ENCODE peak calls at places on chromosomes 7 and 10, in four cellular contexts. One of them, this sample, is unnamed.

GRCh38 chr7:26365077-26365896 is 73.6 kb downstream of the SNX10 start:
- DNase-seq in small intestine: peak
- DNase-seq in cerebellum: peak
- DNase-seq in neuronal stem cell: peak
- DNase-seq in this sample: peak

GRCh38 chr7:80729586-80730320 is 91.3 kb downstream of the CD36 start:
- DNase-seq in small intestine: no peak
- DNase-seq in cerebellum: no peak
- DNase-seq in neuronal stem cell: no peak
- DNase-seq in this sample: no peak

GRCh38 chr10:103612462-103613365 is 119.2 kb downstream of the NEURL1 start:
- DNase-seq in small intestine: no peak
- DNase-seq in cerebellum: no peak
- DNase-seq in neuronal stem cell: no peak
- DNase-seq in this sample: no peak

GRCh38 chr10:128035557-128035973 is 90.7 kb downstream of the MKI67 start:
- DNase-seq in small intestine: peak
- DNase-seq in cerebellum: no peak
- DNase-seq in neuronal stem cell: peak
- DNase-seq in this sample: peak

GRCh38 chr7:52862321-52862720 is 173.1 kb upstream of the POM121L12 start:
- DNase-seq in small intestine: no peak
- DNase-seq in cerebellum: no peak
- DNase-seq in neuronal stem cell: no peak
- DNase-seq in this sample: no peak

GRCh38 chr10:102112210-102112817 is 7.9 kb downstream of the LDB1 start:
- DNase-seq in small intestine: no peak
- DNase-seq in cerebellum: no peak
- DNase-seq in neuronal stem cell: no peak
- DNase-seq in this sample: no peak

GRCh38 chr10:18423058-18423637 is 228.2 kb downstream of the NSUN6 start:
- DNase-seq in small intestine: no peak
- DNase-seq in cerebellum: no peak
- DNase-seq in neuronal stem cell: no peak
- DNase-seq in this sample: no peak

GRCh38 chr7:116400526-116400925 is 99.0 kb upstream of the CAV2 start:
- DNase-seq in small intestine: no peak
- DNase-seq in cerebellum: no peak
- DNase-seq in neuronal stem cell: no peak
- DNase-seq in this sample: no peak

GRCh38 chr7:148964510-148965267 is 63.6 kb downstream of the PDIA4 start:
- DNase-seq in small intestine: no peak
- DNase-seq in cerebellum: no peak
- DNase-seq in neuronal stem cell: no peak
- DNase-seq in this sample: no peak

GRCh38 chr10:47136866-47137265 is 163.1 kb upstream of the GDF10 start:
- DNase-seq in small intestine: no peak
- DNase-seq in cerebellum: peak
- DNase-seq in neuronal stem cell: no peak
- DNase-seq in this sample: no peak

GRCh38 chr10:24962998-24963397 is 10.6 kb upstream of the PRTFDC1 start:
- DNase-seq in small intestine: peak
- DNase-seq in cerebellum: no peak
- DNase-seq in neuronal stem cell: no peak
- DNase-seq in this sample: no peak

GRCh38 chr7:47690902-47691558 is 109.1 kb upstream of the TNS3 start:
- DNase-seq in small intestine: no peak
- DNase-seq in cerebellum: peak
- DNase-seq in neuronal stem cell: no peak
- DNase-seq in this sample: no peak

GRCh38 chr10:44301781-44302400 is 83.0 kb downstream of the CXCL12 start:
- DNase-seq in small intestine: no peak
- DNase-seq in cerebellum: no peak
- DNase-seq in neuronal stem cell: no peak
- DNase-seq in this sample: no peak

GRCh38 chr10:46542567-46543323 is 13.7 kb downstream of the GPRIN2 start:
- DNase-seq in small intestine: no peak
- DNase-seq in cerebellum: no peak
- DNase-seq in neuronal stem cell: no peak
- DNase-seq in this sample: no peak

GRCh38 chr10:49169776-49170175 is 18.4 kb downstream of the TMEM273 start:
- DNase-seq in small intestine: no peak
- DNase-seq in cerebellum: no peak
- DNase-seq in neuronal stem cell: no peak
- DNase-seq in this sample: no peak

GRCh38 chr10:70672993-70673928 is 955 bp downstream of the ADAMTS14 start:
- DNase-seq in small intestine: no peak
- DNase-seq in cerebellum: no peak
- DNase-seq in neuronal stem cell: no peak
- DNase-seq in this sample: peak

GRCh38 chr7:29754874-29755490 is 51.3 kb upstream of the WIPF3 start:
- DNase-seq in small intestine: no peak
- DNase-seq in cerebellum: no peak
- DNase-seq in neuronal stem cell: no peak
- DNase-seq in this sample: no peak

GRCh38 chr7:40000734-40001315 is 50.8 kb downstream of the CDK13 start:
- DNase-seq in small intestine: no peak
- DNase-seq in cerebellum: no peak
- DNase-seq in neuronal stem cell: no peak
- DNase-seq in this sample: no peak

GRCh38 chr7:51263631-51264484 is 52.8 kb downstream of the COBL start:
- DNase-seq in small intestine: peak
- DNase-seq in cerebellum: no peak
- DNase-seq in neuronal stem cell: no peak
- DNase-seq in this sample: no peak

GRCh38 chr7:158005531-158005930 is 582.1 kb downstream of the PTPRN2 start:
- DNase-seq in small intestine: no peak
- DNase-seq in cerebellum: no peak
- DNase-seq in neuronal stem cell: no peak
- DNase-seq in this sample: no peak

GRCh38 chr10:24695452-24695851 is 28.2 kb downstream of the ARHGAP21 start:
- DNase-seq in small intestine: no peak
- DNase-seq in cerebellum: peak
- DNase-seq in neuronal stem cell: no peak
- DNase-seq in this sample: no peak

GRCh38 chr10:129772472-129773358 is 191.4 kb downstream of the EBF3 start:
- DNase-seq in small intestine: no peak
- DNase-seq in cerebellum: no peak
- DNase-seq in neuronal stem cell: no peak
- DNase-seq in this sample: no peak

GRCh38 chr10:43197834-43198681 is 59.8 kb downstream of the CSGALNACT2 start:
- DNase-seq in small intestine: peak
- DNase-seq in cerebellum: no peak
- DNase-seq in neuronal stem cell: no peak
- DNase-seq in this sample: peak

GRCh38 chr10:26755443-26755903 is 58.0 kb downstream of the PDSS1 start:
- DNase-seq in small intestine: no peak
- DNase-seq in cerebellum: no peak
- DNase-seq in neuronal stem cell: no peak
- DNase-seq in this sample: no peak

GRCh38 chr7:133511242-133511641 is 258.4 kb downstream of the EXOC4 start:
- DNase-seq in small intestine: no peak
- DNase-seq in cerebellum: no peak
- DNase-seq in neuronal stem cell: no peak
- DNase-seq in this sample: no peak

GRCh38 chr7:23157679-23158078 is 24.2 kb upstream of the NUP42 start:
- DNase-seq in small intestine: no peak
- DNase-seq in cerebellum: no peak
- DNase-seq in neuronal stem cell: no peak
- DNase-seq in this sample: no peak

GRCh38 chr10:116151076-116151475 is 121.9 kb downstream of the GFRA1 start:
- DNase-seq in small intestine: no peak
- DNase-seq in cerebellum: no peak
- DNase-seq in neuronal stem cell: no peak
- DNase-seq in this sample: no peak

GRCh38 chr10:69065406-69066361 is 22.2 kb upstream of the SRGN start:
- DNase-seq in small intestine: no peak
- DNase-seq in cerebellum: no peak
- DNase-seq in neuronal stem cell: no peak
- DNase-seq in this sample: no peak

GRCh38 chr10:3094565-3095168 is 27.3 kb downstream of the PFKP start:
- DNase-seq in small intestine: no peak
- DNase-seq in cerebellum: no peak
- DNase-seq in neuronal stem cell: no peak
- DNase-seq in this sample: no peak

GRCh38 chr10:29783211-29783947 is 148.6 kb upstream of the SVIL start:
- DNase-seq in small intestine: no peak
- DNase-seq in cerebellum: no peak
- DNase-seq in neuronal stem cell: no peak
- DNase-seq in this sample: no peak